ENCODE peak calls at places on chromosomes 3 and 15, in five cellular contexts. V, M, H, E and I are unnamed samples.
A peak's percentile ranks its signal among the peaks of the same experiment; 100 is the strongest.

GRCh38 chr3:72907131-72907697 is 19.4 kb downstream of the GXYLT2 start:
- DNase-seq in V (peak; percentile 83), M (no peak), H (no peak), E (peak; percentile 38), I (no peak)

GRCh38 chr15:58271410-58271809 is 133.2 kb downstream of the AQP9 start:
- DNase-seq in V (no peak), M (no peak), H (no peak), E (no peak), I (no peak)

GRCh38 chr15:51758645-51759044 is 7.2 kb downstream of the TMOD2 start:
- DNase-seq in V (peak; percentile 84), M (no peak), H (no peak), E (peak; percentile 53), I (no peak)

GRCh38 chr3:98343647-98344507 is 9.8 kb upstream of the OR5K4 start:
- DNase-seq in V (peak; percentile 35), M (peak; percentile 29), H (no peak), E (peak; percentile 71), I (peak; percentile 41)

GRCh38 chr15:101578443-101578894 is 73.7 kb downstream of the TM2D3 start:
- DNase-seq in V (peak; percentile 44), M (peak; percentile 44), H (no peak), E (peak; percentile 61), I (peak; percentile 49)

GRCh38 chr15:41971893-41972340 is 440 bp downstream of the EHD4 start:
- DNase-seq in V (no peak), M (no peak), H (no peak), E (peak; percentile 22), I (peak; percentile 28)

GRCh38 chr3:63386568-63386967 is 108.5 kb downstream of the SYNPR start:
- DNase-seq in V (no peak), M (no peak), H (no peak), E (no peak), I (peak; percentile 33)

GRCh38 chr3:32577174-32577573 is 6.5 kb upstream of the DYNC1LI1 start:
- DNase-seq in V (peak; percentile 49), M (no peak), H (no peak), E (no peak), I (no peak)

GRCh38 chr3:14933829-14934425 is 13.5 kb upstream of the NR2C2 start:
- DNase-seq in V (no peak), M (no peak), H (no peak), E (no peak), I (no peak)

GRCh38 chr3:141000027-141000663 is 51.0 kb upstream of the SPSB4 start:
- DNase-seq in V (peak; percentile 66), M (peak; percentile 54), H (peak; percentile 7), E (peak; percentile 77), I (peak; percentile 77)

GRCh38 chr3:31550452-31551251 is 17.9 kb downstream of the STT3B start:
- DNase-seq in V (peak; percentile 44), M (no peak), H (no peak), E (peak; percentile 34), I (no peak)

GRCh38 chr15:77021088-77021481 is 26.2 kb downstream of the PSTPIP1 start:
- DNase-seq in V (no peak), M (no peak), H (no peak), E (no peak), I (no peak)

GRCh38 chr3:173688216-173688842 is 290.8 kb downstream of the NLGN1 start:
- DNase-seq in V (no peak), M (no peak), H (no peak), E (no peak), I (no peak)

GRCh38 chr3:69082805-69083204 is 1.9 kb upstream of the ARL6IP5 start:
- DNase-seq in V (peak; percentile 76), M (no peak), H (no peak), E (peak; percentile 50), I (peak; percentile 42)

GRCh38 chr3:147189016-147189415 is 217.3 kb downstream of the ZIC4 start:
- DNase-seq in V (no peak), M (no peak), H (no peak), E (no peak), I (no peak)

GRCh38 chr3:147187687-147188086 is 218.7 kb downstream of the ZIC4 start:
- DNase-seq in V (no peak), M (no peak), H (no peak), E (no peak), I (no peak)

GRCh38 chr3:147185781-147186180 is 220.6 kb downstream of the ZIC4 start:
- DNase-seq in V (no peak), M (no peak), H (no peak), E (no peak), I (no peak)

GRCh38 chr3:147184794-147185193 is 221.5 kb downstream of the ZIC4 start:
- DNase-seq in V (no peak), M (no peak), H (no peak), E (no peak), I (no peak)
- H3K27ac ChIP-seq in V (no peak overlapping the region), M (no peak overlapping the region), H (no peak overlapping the region), E (no peak overlapping the region), I (no peak overlapping the region)

GRCh38 chr15:30794388-30794787 is 109.3 kb upstream of the FAN1 start:
- DNase-seq in V (no peak), M (no peak), H (no peak), E (no peak), I (no peak)
- H3K4me3 ChIP-seq in V (no peak overlapping the region), M (no peak overlapping the region), H (no peak overlapping the region), E (no peak overlapping the region), I (no peak overlapping the region)

GRCh38 chr15:25246641-25247417 is 192.0 kb downstream of the UBE3A start:
- DNase-seq in V (no peak), M (no peak), H (no peak), E (peak; percentile 0), I (peak; percentile 2)
- H3K9me3 ChIP-seq in V (no peaks in the 10 kb centered on the region), M (peaks cover 35% of the 10 kb centered on the region), H (peaks cover 100% of the 10 kb centered on the region), E (no peaks in the 10 kb centered on the region), I (peaks cover 7% of the 10 kb centered on the region)

GRCh38 chr15:32870240-32871033 is 152.6 kb downstream of the GREM1 start:
- DNase-seq in V (peak; percentile 95), M (peak; percentile 94), H (peak; percentile 97), E (no peak), I (no peak)

GRCh38 chr15:32869814-32870213 is 152.0 kb downstream of the GREM1 start:
- DNase-seq in V (no peak), M (no peak), H (no peak), E (no peak), I (no peak)

GRCh38 chr15:32871887-32872286 is 154.1 kb downstream of the GREM1 start:
- DNase-seq in V (no peak), M (no peak), H (no peak), E (no peak), I (no peak)

GRCh38 chr15:32872606-32873291 is 154.9 kb downstream of the GREM1 start:
- DNase-seq in V (peak; percentile 82), M (no peak), H (peak; percentile 91), E (peak; percentile 77), I (no peak)

DNA sequence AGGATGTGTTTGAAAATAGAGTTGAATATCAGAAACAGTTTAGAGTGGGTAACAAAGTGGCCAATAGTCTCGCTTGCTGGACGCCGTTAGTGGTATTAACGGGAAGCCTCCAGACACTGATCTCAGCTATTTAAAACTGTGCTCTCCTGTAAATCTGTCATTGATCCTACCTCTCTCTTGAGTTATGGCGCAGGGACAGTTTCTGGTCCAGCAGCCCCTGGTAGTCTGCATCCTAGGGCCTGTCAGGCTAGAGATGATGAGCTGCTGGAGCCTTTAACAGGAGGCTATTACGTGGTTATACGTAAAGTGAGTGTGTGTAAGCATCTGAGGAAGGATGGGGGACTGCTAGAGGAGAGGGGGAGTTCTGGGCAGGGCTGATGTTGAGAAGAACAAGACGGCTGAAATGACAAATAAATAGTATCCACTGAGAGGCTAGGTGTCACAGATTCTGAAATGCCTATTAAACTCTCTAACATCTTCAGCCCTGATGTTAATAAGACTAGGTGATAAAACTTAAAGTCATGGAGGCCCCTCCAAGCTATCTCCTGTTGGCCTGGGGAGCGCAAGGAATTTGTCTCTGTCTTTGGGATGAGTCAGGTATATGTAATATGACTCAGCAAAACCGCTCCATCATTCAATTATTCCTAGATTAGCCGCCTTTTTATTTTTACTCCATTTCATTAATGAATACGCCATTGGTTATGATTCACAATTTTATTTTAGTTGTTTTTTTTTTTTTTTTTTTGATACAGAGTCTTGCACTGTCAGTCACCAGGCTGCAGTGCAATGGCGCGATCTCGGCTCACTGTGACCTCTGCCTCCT is 155.7 kb downstream of the GREM1 start:
- DNase-seq in V (no peak), M (no peak), H (no peak), E (no peak), I (no peak)
- H3K27ac ChIP-seq in V (no peak overlapping the region), M (no peak overlapping the region), H (peak overlapping the region; percentile 97), E (peak overlapping the region; percentile 15), I (no peak overlapping the region)

GRCh38 chr3:13275376-13276005 is 144.6 kb downstream of the NUP210 start:
- DNase-seq in V (no peak), M (no peak), H (no peak), E (no peak), I (no peak)
- H3K4me3 ChIP-seq in V (no peak overlapping the region), M (no peak overlapping the region), H (no peak overlapping the region), E (no peak overlapping the region), I (no peak overlapping the region)

GRCh38 chr3:119428538-119428937 is 34.9 kb downstream of the TMEM39A start:
- DNase-seq in V (no peak), M (no peak), H (no peak), E (no peak), I (peak; percentile 29)
- H3K9me3 ChIP-seq in V (no peaks in the 10 kb centered on the region), M (peaks cover 2% of the 10 kb centered on the region), H (peaks cover 9% of the 10 kb centered on the region), E (no peaks in the 10 kb centered on the region), I (peaks cover 16% of the 10 kb centered on the region)

GRCh38 chr3:195207731-195208130 is 63.2 kb downstream of the XXYLT1 start:
- DNase-seq in V (peak; percentile 63), M (no peak), H (no peak), E (no peak), I (no peak)

GRCh38 chr3:195204360-195205166 is 66.4 kb downstream of the XXYLT1 start:
- DNase-seq in V (peak; percentile 81), M (no peak), H (no peak), E (no peak), I (no peak)

GRCh38 chr3:195207056-195207455 is 63.9 kb downstream of the XXYLT1 start:
- DNase-seq in V (no peak), M (no peak), H (no peak), E (no peak), I (no peak)

GRCh38 chr3:195200010-195200822 is 70.7 kb downstream of the XXYLT1 start:
- DNase-seq in V (no peak), M (no peak), H (no peak), E (no peak), I (no peak)

GRCh38 chr3:195203631-195204030 is 67.3 kb downstream of the XXYLT1 start:
- DNase-seq in V (no peak), M (no peak), H (no peak), E (no peak), I (no peak)
- H3K27ac ChIP-seq in V (peak overlapping the region; percentile 18), M (no peak overlapping the region), H (no peak overlapping the region), E (no peak overlapping the region), I (no peak overlapping the region)